ENCODE peak calls at places on chromosomes 2 and 18, in seven cellular contexts. A is Right ventricle myocardium superior, U is D341Med, I is NB4, K is NCI-H446, Y is cardiac muscle cell, M is IMR-90. G is an unnamed sample.

GRCh38 chr2:128092656-128093055 is 1.7 kb downstream of the UGGT1 start:
- DNase-seq in K (no peak), M (no peak), A (no peak), U (no peak), Y (no peak), I (no peak), G (no peak)

GRCh38 chr2:238510911-238511613 is 84.3 kb downstream of the ASB1 start:
- DNase-seq in Y (no peak), K (no peak), A (no peak), U (no peak), I (no peak), M (no peak), G (no peak)

GRCh38 chr2:238169708-238170251 is 11.0 kb downstream of the ERFE start:
- DNase-seq in Y (no peak), A (no peak), K (no peak), I (peak; percentile 93), M (peak; percentile 98), U (peak; percentile 30), G (no peak)

GRCh38 chr2:189791338-189792042 is 7.2 kb downstream of the PMS1 start:
- DNase-seq in M (no peak), I (no peak), K (no peak), Y (no peak), A (no peak), U (no peak), G (no peak)

GRCh38 chr18:43620936-43621335 is 343.6 kb upstream of the SYT4 start:
- DNase-seq in M (peak; percentile 5), A (no peak), K (peak; percentile 20), U (peak; percentile 59), Y (peak; percentile 65), I (peak; percentile 27), G (no peak)

GRCh38 chr2:43238813-43239212 is 12.4 kb upstream of the ZFP36L2 start:
- DNase-seq in A (no peak), I (no peak), K (no peak), M (no peak), U (no peak), Y (no peak), G (no peak)

GRCh38 chr18:62881509-62882016 is 166.2 kb downstream of the PHLPP1 start:
- DNase-seq in I (peak; percentile 3), U (no peak), K (peak; percentile 68), Y (no peak), A (no peak), M (peak; percentile 95), G (no peak)

GRCh38 chr2:175207741-175208438 is 26.4 kb upstream of the ATP5MC3 start:
- DNase-seq in U (peak; percentile 54), K (peak; percentile 90), I (no peak), M (no peak), Y (no peak), A (peak; percentile 77), G (no peak)

GRCh38 chr2:164054651-164055050 is 318.8 kb upstream of the FIGN start:
- DNase-seq in Y (no peak), U (no peak), K (no peak), A (no peak), M (no peak), I (no peak), G (no peak)

GRCh38 chr2:177616066-177616465 is 223.5 kb downstream of the AGPS start:
- DNase-seq in K (no peak), M (no peak), U (no peak), I (no peak), A (no peak), Y (no peak), G (no peak)

GRCh38 chr2:238263204-238264071 is 23.6 kb upstream of the HES6 start:
- DNase-seq in K (peak; percentile 34), M (peak; percentile 92), Y (peak; percentile 89), A (peak; percentile 95), I (peak; percentile 90), U (peak; percentile 84), G (peak; percentile 65)

GRCh38 chr2:19377717-19378116 is 19.3 kb upstream of the OSR1 start:
- DNase-seq in A (no peak), K (no peak), M (no peak), I (no peak), Y (no peak), U (no peak), G (no peak)

GRCh38 chr2:108390340-108390739 is 12.6 kb downstream of the SULT1C4 start:
- DNase-seq in I (no peak), A (no peak), U (no peak), Y (no peak), M (no peak), K (no peak), G (no peak)

GRCh38 chr2:192288290-192288689 is 93.6 kb upstream of the TMEFF2 start:
- DNase-seq in I (no peak), U (no peak), Y (peak; percentile 88), K (no peak), A (no peak), M (no peak), G (no peak)

GRCh38 chr2:166563894-166564293 is 69.8 kb upstream of the SCN7A start:
- DNase-seq in A (no peak), I (no peak), Y (no peak), K (no peak), U (no peak), M (no peak), G (no peak)

GRCh38 chr2:95307878-95308277 is 10.7 kb downstream of the KCNIP3 start:
- DNase-seq in I (no peak), Y (no peak), U (no peak), M (no peak), A (no peak), K (no peak), G (no peak)

GRCh38 chr18:36377626-36378025 is 80.1 kb downstream of the FHOD3 start:
- DNase-seq in U (no peak), Y (no peak), I (no peak), K (no peak), M (no peak), A (no peak), G (no peak)

GRCh38 chr2:14297906-14298305 is 334.6 kb upstream of the LRATD1 start:
- DNase-seq in I (no peak), A (no peak), K (no peak), M (no peak), Y (no peak), U (no peak), G (no peak)

GRCh38 chr2:109528811-109529501 is 84.8 kb downstream of the SEPTIN10 start:
- DNase-seq in M (no peak), U (no peak), Y (no peak), I (no peak), K (no peak), A (peak; percentile 36), G (no peak)

GRCh38 chr2:215466097-215466909 is 30.4 kb upstream of the FN1 start:
- DNase-seq in M (peak; percentile 50), U (no peak), K (no peak), Y (no peak), I (no peak), A (peak; percentile 45), G (no peak)

GRCh38 chr18:38402509-38402908 is 836.9 kb upstream of the CELF4 start:
- DNase-seq in K (no peak), I (no peak), M (no peak), Y (no peak), A (no peak), U (no peak), G (no peak)

GRCh38 chr2:10452334-10452733 is 4.2 kb upstream of the ODC1 start:
- DNase-seq in M (peak; percentile 90), A (no peak), Y (no peak), U (no peak), K (no peak), I (no peak), G (no peak)

GRCh38 chr18:56869189-56869777 is 218.1 kb downstream of the WDR7 start:
- DNase-seq in M (peak; percentile 73), K (peak; percentile 14), I (peak; percentile 70), Y (peak; percentile 56), U (peak; percentile 61), A (no peak), G (no peak)

GRCh38 chr2:133591164-133591563 is 22.9 kb upstream of the NCKAP5 start:
- DNase-seq in I (no peak), K (peak; percentile 22), A (peak; percentile 66), U (no peak), Y (no peak), M (no peak), G (no peak)

GRCh38 chr2:149038442-149039212 is at the start of gene LYPD6B:
- DNase-seq in I (peak; percentile 48), Y (peak; percentile 66), K (no peak), U (peak; percentile 62), A (no peak), M (no peak), G (no peak)

GRCh38 chr2:127220807-127221527 is 868 bp upstream of the CYP27C1 start:
- DNase-seq in M (no peak), K (no peak), I (peak; percentile 28), A (no peak), Y (peak; percentile 47), U (peak; percentile 34), G (no peak)

GRCh38 chr2:9385841-9386240 is 37.5 kb downstream of the ITGB1BP1 start:
- DNase-seq in U (no peak), Y (no peak), I (no peak), M (no peak), K (no peak), A (no peak), G (no peak)

GRCh38 chr2:242085941-242086621 is 216.6 kb downstream of the RTP5 start:
- DNase-seq in M (peak; percentile 1), K (no peak), Y (no peak), I (peak; percentile 96), A (peak; percentile 70), U (no peak), G (no peak)

GRCh38 chr2:86453838-86454237 is 12.7 kb downstream of the KDM3A start:
- DNase-seq in K (peak; percentile 79), I (no peak), U (no peak), Y (no peak), A (no peak), M (peak; percentile 57), G (no peak)

GRCh38 chr18:79532690-79533058 is 136.9 kb downstream of the NFATC1 start:
- DNase-seq in M (no peak), Y (no peak), K (no peak), I (no peak), U (no peak), A (no peak), G (no peak)

GRCh38 chr2:37472959-37473358 is 128.5 kb downstream of the QPCT start:
- DNase-seq in K (peak; percentile 38), U (no peak), Y (no peak), M (peak; percentile 81), I (no peak), A (no peak), G (no peak)

GRCh38 chr18:55319517-55319905 is 268.5 kb downstream of the TCF4 start:
- DNase-seq in U (no peak), Y (no peak), K (no peak), I (no peak), M (peak; percentile 62), A (no peak), G (no peak)

GRCh38 chr2:104836253-104836652 is 17.7 kb upstream of the POU3F3 start:
- DNase-seq in I (no peak), U (no peak), M (no peak), Y (no peak), A (no peak), K (no peak), G (no peak)

GRCh38 chr2:201855356-201855755 is 49.0 kb downstream of the CDK15 start:
- DNase-seq in U (no peak), I (no peak), Y (no peak), K (no peak), A (no peak), M (peak; percentile 27), G (no peak)

GRCh38 chr2:226424971-226425370 is 374.6 kb downstream of the IRS1 start:
- DNase-seq in I (no peak), U (no peak), M (no peak), A (no peak), Y (no peak), K (no peak), G (no peak)

G was measured in effector CD4-positive, alpha-beta T cell.